ENCODE peak calls at places on chromosomes 16 and 17, in ten cellular contexts. Y is PC-3, J is tibial artery, Q is A673, Z is body of pancreas, A is mesendoderm, P is brain microvascular endothelial cell, X is cardiac muscle cell, D is heart left ventricle, S is uterus. I is an unnamed sample.
A peak's percentile ranks its signal among the peaks of the same experiment; 100 is the strongest.

GRCh38 chr17:31390748-31391495 is 553 bp upstream of the RAB11FIP4 start:
- DNase-seq in A (peak; percentile 32), Z (no peak), J (no peak), D (peak; percentile 19), Y (no peak), X (no peak), Q (no peak), P (no peak), S (no peak), I (peak; percentile 14)

GRCh38 chr16:65833171-65833871 is 533.2 kb upstream of the CDH5 start:
- DNase-seq in Z (peak; percentile 29), Y (peak; percentile 69), S (peak; percentile 19), Q (peak; percentile 94), D (no peak), A (no peak), P (peak; percentile 81), X (no peak), J (no peak), I (no peak)

GRCh38 chr16:84959784-84960417 is 51.4 kb downstream of the ZDHHC7 start:
- DNase-seq in Y (no peak), D (no peak), A (no peak), Z (no peak), X (no peak), Q (no peak), S (no peak), P (no peak), J (no peak), I (no peak)

GRCh38 chr17:73396429-73397277 is 84.9 kb upstream of the CDC42EP4 start:
- DNase-seq in S (no peak), Z (no peak), P (peak; percentile 64), A (no peak), Y (no peak), J (no peak), Q (no peak), X (no peak), D (no peak), I (no peak)

GRCh38 chr17:28946239-28946638 is 5.1 kb downstream of the PHF12 start:
- DNase-seq in S (no peak), Q (peak; percentile 85), X (no peak), P (peak; percentile 78), Y (peak; percentile 83), Z (no peak), J (no peak), D (no peak), A (no peak), I (no peak)

GRCh38 chr17:65785109-65785508 is 223.7 kb upstream of the AXIN2 start:
- DNase-seq in X (no peak), P (peak; percentile 72), S (no peak), J (no peak), D (no peak), Q (peak; percentile 59), Y (peak; percentile 99), A (no peak), Z (no peak), I (no peak)

GRCh38 chr17:8869416-8869815 is 1.9 kb upstream of the PIK3R6 start:
- DNase-seq in X (no peak), Q (no peak), Z (no peak), P (no peak), S (no peak), A (no peak), Y (no peak), J (no peak), D (no peak), I (no peak)

GRCh38 chr17:5897320-5897911 is 172.8 kb upstream of the WSCD1 start:
- DNase-seq in J (no peak), Y (no peak), P (no peak), X (no peak), Z (no peak), D (no peak), S (no peak), Q (peak; percentile 18), A (peak; percentile 54), I (no peak)

GRCh38 chr17:21460358-21460757 is 84.2 kb downstream of the KCNJ12 start:
- DNase-seq in J (no peak), S (no peak), A (no peak), P (peak; percentile 93), D (no peak), Z (no peak), X (no peak), Q (no peak), Y (peak; percentile 7), I (no peak)

GRCh38 chr16:85460252-85460982 is 152.7 kb upstream of the GSE1 start:
- DNase-seq in X (peak; percentile 77), Q (peak; percentile 32), D (no peak), Z (peak; percentile 33), A (no peak), J (no peak), P (no peak), S (no peak), Y (no peak), I (peak; percentile 81)

GRCh38 chr17:60323754-60324153 is 68.2 kb downstream of the USP32 start:
- DNase-seq in P (no peak), J (no peak), Q (no peak), X (no peak), S (no peak), D (no peak), Z (no peak), A (no peak), Y (no peak), I (no peak)

GRCh38 chr16:66370786-66371684 is 4.5 kb downstream of the CDH5 start:
- DNase-seq in S (no peak), Y (no peak), D (no peak), P (no peak), X (no peak), Z (no peak), Q (no peak), J (peak; percentile 17), A (no peak), I (peak; percentile 55)

GRCh38 chr16:66382171-66382965 is 15.9 kb downstream of the CDH5 start:
- DNase-seq in S (peak; percentile 48), D (peak; percentile 50), Y (peak; percentile 85), P (peak; percentile 75), J (no peak), X (no peak), Q (no peak), Z (no peak), A (peak; percentile 96), I (no peak)

GRCh38 chr17:66892286-66892685 is 57.4 kb downstream of the CACNG5 start:
- DNase-seq in Q (no peak), X (no peak), D (no peak), Z (no peak), Y (no peak), A (no peak), P (no peak), S (no peak), J (no peak), I (no peak)

GRCh38 chr16:30112197-30113030 is 923 bp downstream of the GDPD3 start:
- DNase-seq in Q (peak; percentile 77), Y (peak; percentile 32), S (peak; percentile 61), J (peak; percentile 57), Z (peak; percentile 39), P (peak; percentile 29), A (peak; percentile 74), D (peak; percentile 35), X (peak; percentile 20), I (peak; percentile 53)

GRCh38 chr17:36945160-36945559 is 3.6 kb upstream of the AATF start:
- DNase-seq in X (no peak), Y (no peak), Z (no peak), Q (no peak), P (no peak), S (no peak), J (no peak), D (no peak), A (no peak), I (no peak)
- H3K27me3 ChIP-seq in X (peaks cover 75% of the 10 kb centered on the region), Y (peaks cover 31% of the 10 kb centered on the region), Z (no peaks in the 10 kb centered on the region), Q (peaks cover 80% of the 10 kb centered on the region), P (peaks cover 76% of the 10 kb centered on the region), S (peaks cover 54% of the 10 kb centered on the region), J (peaks cover 7% of the 10 kb centered on the region), D (peaks cover 76% of the 10 kb centered on the region), A (peaks cover 21% of the 10 kb centered on the region), I (peaks cover 4% of the 10 kb centered on the region)

GRCh38 chr16:28108590-28109247 is 45.2 kb upstream of the GSG1L start:
- DNase-seq in X (no peak), P (no peak), J (no peak), A (no peak), S (no peak), Z (peak; percentile 14), Y (no peak), Q (no peak), D (no peak), I (no peak)

GRCh38 chr16:28105297-28105696 is 41.8 kb upstream of the GSG1L start:
- DNase-seq in A (no peak), S (no peak), J (no peak), X (no peak), D (no peak), Y (no peak), P (no peak), Z (no peak), Q (no peak), I (no peak)

GRCh38 chr16:28106467-28106866 is 43.0 kb upstream of the GSG1L start:
- DNase-seq in S (no peak), D (no peak), Z (no peak), Q (no peak), J (no peak), A (no peak), Y (peak; percentile 6), P (no peak), X (no peak), I (no peak)

GRCh38 chr16:28105954-28106353 is 42.4 kb upstream of the GSG1L start:
- DNase-seq in D (no peak), X (no peak), A (no peak), Z (no peak), S (no peak), P (no peak), Y (no peak), Q (no peak), J (no peak), I (no peak)

DNA sequence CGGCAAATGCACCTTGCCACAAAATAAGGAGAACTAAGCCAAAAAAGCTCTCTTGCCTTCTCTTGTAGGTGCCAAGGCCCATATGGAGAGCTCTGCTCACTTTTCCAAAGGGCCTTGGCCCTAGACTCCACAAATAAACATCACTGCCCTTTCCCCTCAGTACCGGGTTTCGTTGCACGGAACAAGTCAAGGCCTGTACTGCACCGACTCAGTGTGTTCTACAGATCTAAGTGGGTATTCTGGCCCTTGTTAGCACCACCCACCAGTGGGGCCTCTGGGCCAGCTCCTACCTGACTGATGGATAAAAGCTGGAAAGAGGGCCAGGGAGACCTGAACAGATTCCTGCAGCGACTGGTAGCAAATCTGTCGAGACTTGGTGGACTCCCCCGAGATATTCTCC is 43.7 kb upstream of the GSG1L start:
- DNase-seq in X (no peak), S (no peak), Q (no peak), J (no peak), Z (no peak), Y (no peak), A (no peak), P (no peak), D (no peak), I (no peak)
- H3K27ac ChIP-seq in X (no peak overlapping the region), S (no peak overlapping the region), Q (no peak overlapping the region), J (no peak overlapping the region), Z (no peak overlapping the region), Y (no peak overlapping the region), A (no peak overlapping the region), P (no peak overlapping the region), D (no peak overlapping the region), I (no peak overlapping the region)

GRCh38 chr16:89114159-89114981 is 20.7 kb downstream of the ACSF3 start:
- DNase-seq in Z (no peak), X (no peak), A (peak; percentile 88), D (no peak), Y (no peak), J (no peak), Q (no peak), S (no peak), P (peak; percentile 71), I (no peak)
- H3K4me3 ChIP-seq in Z (no peak overlapping the region), X (no peak overlapping the region), A (no peak overlapping the region), D (no peak overlapping the region), Y (no peak overlapping the region), J (no peak overlapping the region), Q (no peak overlapping the region), S (no peak overlapping the region), P (no peak overlapping the region), I (no peak overlapping the region)

GRCh38 chr17:77347544-77347943 is 206.8 kb downstream of the SEC14L1 start:
- DNase-seq in S (no peak), A (no peak), Q (no peak), Y (no peak), X (no peak), J (no peak), Z (no peak), P (no peak), D (no peak), I (no peak)
- H3K27me3 ChIP-seq in S (no peaks in the 10 kb centered on the region), A (no peaks in the 10 kb centered on the region), Q (no peaks in the 10 kb centered on the region), Y (no peaks in the 10 kb centered on the region), X (no peaks in the 10 kb centered on the region), J (no peaks in the 10 kb centered on the region), Z (no peaks in the 10 kb centered on the region), P (no peaks in the 10 kb centered on the region), D (no peaks in the 10 kb centered on the region), I (no peaks in the 10 kb centered on the region)

I was measured in testis.